ENCODE peak calls at places on chromosome 18, in eight cellular contexts. One of them, this sample, is unnamed.

GRCh38 chr18:61690418-61691138 is 202.2 kb downstream of the RNF152 start:
- DNase-seq in Jurkat, Clone E6-1: no peak
- DNase-seq in NCI-H774: no peak
- DNase-seq in activated CD8-positive, alpha-beta memory T cell treated with anti-CD3 and anti-CD28 coated beads, Interleukin-2, amount 50 U/mL, for 48 hours: no peak
- DNase-seq in T-cell: no peak
- DNase-seq in astrocyte: no peak
- DNase-seq in RWPE1: no peak
- DNase-seq in HuH-7: no peak
- DNase-seq in this sample: no peak

GRCh38 chr18:79123948-79124347 is 54.8 kb downstream of the ATP9B start:
- DNase-seq in astrocyte: peak
- DNase-seq in activated CD8-positive, alpha-beta memory T cell treated with anti-CD3 and anti-CD28 coated beads, Interleukin-2, amount 50 U/mL, for 48 hours: no peak
- DNase-seq in HuH-7: no peak
- DNase-seq in RWPE1: no peak
- DNase-seq in NCI-H774: no peak
- DNase-seq in Jurkat, Clone E6-1: no peak
- DNase-seq in T-cell: no peak
- DNase-seq in this sample: no peak

GRCh38 chr18:70044626-70045025 is 97.0 kb upstream of the CD226 start:
- DNase-seq in HuH-7: no peak
- DNase-seq in astrocyte: peak
- DNase-seq in activated CD8-positive, alpha-beta memory T cell treated with anti-CD3 and anti-CD28 coated beads, Interleukin-2, amount 50 U/mL, for 48 hours: no peak
- DNase-seq in T-cell: no peak
- DNase-seq in Jurkat, Clone E6-1: no peak
- DNase-seq in RWPE1: peak
- DNase-seq in NCI-H774: no peak
- DNase-seq in this sample: peak

GRCh38 chr18:75456277-75456676 is 28.8 kb upstream of the SMIM21 start:
- DNase-seq in activated CD8-positive, alpha-beta memory T cell treated with anti-CD3 and anti-CD28 coated beads, Interleukin-2, amount 50 U/mL, for 48 hours: no peak
- DNase-seq in T-cell: no peak
- DNase-seq in astrocyte: no peak
- DNase-seq in HuH-7: no peak
- DNase-seq in RWPE1: no peak
- DNase-seq in NCI-H774: no peak
- DNase-seq in Jurkat, Clone E6-1: no peak
- DNase-seq in this sample: peak

GRCh38 chr18:48321586-48321985 is 87.6 kb downstream of the ZBTB7C start:
- DNase-seq in T-cell: no peak
- DNase-seq in HuH-7: no peak
- DNase-seq in RWPE1: no peak
- DNase-seq in NCI-H774: no peak
- DNase-seq in activated CD8-positive, alpha-beta memory T cell treated with anti-CD3 and anti-CD28 coated beads, Interleukin-2, amount 50 U/mL, for 48 hours: no peak
- DNase-seq in Jurkat, Clone E6-1: no peak
- DNase-seq in astrocyte: no peak
- DNase-seq in this sample: no peak

GRCh38 chr18:63301458-63301857 is 18.1 kb downstream of the BCL2 start:
- DNase-seq in T-cell: no peak
- DNase-seq in NCI-H774: no peak
- DNase-seq in RWPE1: no peak
- DNase-seq in astrocyte: no peak
- DNase-seq in HuH-7: no peak
- DNase-seq in Jurkat, Clone E6-1: no peak
- DNase-seq in activated CD8-positive, alpha-beta memory T cell treated with anti-CD3 and anti-CD28 coated beads, Interleukin-2, amount 50 U/mL, for 48 hours: no peak
- DNase-seq in this sample: no peak

GRCh38 chr18:45761512-45762114 is 37.6 kb downstream of the SLC14A1 start:
- DNase-seq in Jurkat, Clone E6-1: no peak
- DNase-seq in NCI-H774: no peak
- DNase-seq in astrocyte: no peak
- DNase-seq in HuH-7: no peak
- DNase-seq in T-cell: no peak
- DNase-seq in RWPE1: no peak
- DNase-seq in activated CD8-positive, alpha-beta memory T cell treated with anti-CD3 and anti-CD28 coated beads, Interleukin-2, amount 50 U/mL, for 48 hours: no peak
- DNase-seq in this sample: no peak

GRCh38 chr18:56803076-56803475 is 151.9 kb downstream of the WDR7 start:
- DNase-seq in HuH-7: no peak
- DNase-seq in astrocyte: no peak
- DNase-seq in activated CD8-positive, alpha-beta memory T cell treated with anti-CD3 and anti-CD28 coated beads, Interleukin-2, amount 50 U/mL, for 48 hours: no peak
- DNase-seq in RWPE1: no peak
- DNase-seq in T-cell: no peak
- DNase-seq in NCI-H774: no peak
- DNase-seq in Jurkat, Clone E6-1: no peak
- DNase-seq in this sample: no peak

GRCh38 chr18:29321561-29321960 is 1144.6 kb upstream of the CDH2 start:
- DNase-seq in astrocyte: no peak
- DNase-seq in RWPE1: peak
- DNase-seq in T-cell: no peak
- DNase-seq in Jurkat, Clone E6-1: no peak
- DNase-seq in activated CD8-positive, alpha-beta memory T cell treated with anti-CD3 and anti-CD28 coated beads, Interleukin-2, amount 50 U/mL, for 48 hours: no peak
- DNase-seq in NCI-H774: no peak
- DNase-seq in HuH-7: no peak
- DNase-seq in this sample: no peak

GRCh38 chr18:56282234-56283104 is 355.9 kb downstream of the TXNL1 start:
- DNase-seq in RWPE1: no peak
- DNase-seq in NCI-H774: no peak
- DNase-seq in astrocyte: no peak
- DNase-seq in HuH-7: no peak
- DNase-seq in Jurkat, Clone E6-1: no peak
- DNase-seq in activated CD8-positive, alpha-beta memory T cell treated with anti-CD3 and anti-CD28 coated beads, Interleukin-2, amount 50 U/mL, for 48 hours: no peak
- DNase-seq in T-cell: no peak
- DNase-seq in this sample: no peak

GRCh38 chr18:54140641-54141040 is 83.8 kb downstream of the MBD2 start:
- DNase-seq in activated CD8-positive, alpha-beta memory T cell treated with anti-CD3 and anti-CD28 coated beads, Interleukin-2, amount 50 U/mL, for 48 hours: no peak
- DNase-seq in Jurkat, Clone E6-1: no peak
- DNase-seq in astrocyte: peak
- DNase-seq in NCI-H774: no peak
- DNase-seq in RWPE1: no peak
- DNase-seq in T-cell: no peak
- DNase-seq in HuH-7: no peak
- DNase-seq in this sample: peak

GRCh38 chr18:25953111-25953510 is 137.3 kb downstream of the SS18 start:
- DNase-seq in activated CD8-positive, alpha-beta memory T cell treated with anti-CD3 and anti-CD28 coated beads, Interleukin-2, amount 50 U/mL, for 48 hours: no peak
- DNase-seq in NCI-H774: no peak
- DNase-seq in T-cell: no peak
- DNase-seq in Jurkat, Clone E6-1: no peak
- DNase-seq in RWPE1: no peak
- DNase-seq in astrocyte: no peak
- DNase-seq in HuH-7: no peak
- DNase-seq in this sample: no peak

GRCh38 chr18:42683094-42683493 is 432.4 kb downstream of the RIT2 start:
- DNase-seq in activated CD8-positive, alpha-beta memory T cell treated with anti-CD3 and anti-CD28 coated beads, Interleukin-2, amount 50 U/mL, for 48 hours: no peak
- DNase-seq in astrocyte: no peak
- DNase-seq in HuH-7: no peak
- DNase-seq in T-cell: no peak
- DNase-seq in RWPE1: no peak
- DNase-seq in NCI-H774: no peak
- DNase-seq in Jurkat, Clone E6-1: no peak
- DNase-seq in this sample: no peak

GRCh38 chr18:71878226-71878625 is 665.9 kb downstream of the CBLN2 start:
- DNase-seq in Jurkat, Clone E6-1: no peak
- DNase-seq in HuH-7: no peak
- DNase-seq in T-cell: no peak
- DNase-seq in astrocyte: no peak
- DNase-seq in NCI-H774: no peak
- DNase-seq in RWPE1: no peak
- DNase-seq in activated CD8-positive, alpha-beta memory T cell treated with anti-CD3 and anti-CD28 coated beads, Interleukin-2, amount 50 U/mL, for 48 hours: no peak
- DNase-seq in this sample: no peak

GRCh38 chr18:58222439-58223125 is 178.6 kb downstream of the NEDD4L start:
- DNase-seq in HuH-7: no peak
- DNase-seq in NCI-H774: no peak
- DNase-seq in Jurkat, Clone E6-1: no peak
- DNase-seq in RWPE1: no peak
- DNase-seq in astrocyte: peak
- DNase-seq in activated CD8-positive, alpha-beta memory T cell treated with anti-CD3 and anti-CD28 coated beads, Interleukin-2, amount 50 U/mL, for 48 hours: no peak
- DNase-seq in T-cell: no peak
- DNase-seq in this sample: no peak

This sample was measured in amniotic epithelial cell.